ENCODE peak calls at places on chromosome 22, in four cellular contexts. Z is stimulated activated CD8-positive, alpha-beta memory T cell treated with anti-CD3 and anti-CD28 coated beads, Interleukin-15, amount 100 ng/mL, for 4 hours; E is cardiac fibroblast; Y is progenitor cell of endocrine pancreas. R is an unnamed sample.

GRCh38 chr22:29308791-29309262 is 2.4 kb downstream of the GAS2L1 start:
- DNase-seq in E (peak; percentile 84), Z (no peak), Y (no peak), R (no peak)

GRCh38 chr22:42928969-42929837 is 72.1 kb upstream of the ARFGAP3 start:
- DNase-seq in Z (no peak), Y (no peak), E (peak; percentile 47), R (no peak)

GRCh38 chr22:35135165-35135564 is 69.2 kb downstream of the ISX start:
- DNase-seq in Y (no peak), E (no peak), Z (no peak), R (no peak)

GRCh38 chr22:38656256-38657148 is at the start of the genes CBY1 and FAM227A:
- DNase-seq in Z (peak; percentile 65), E (peak; percentile 91), Y (peak; percentile 75), R (peak; percentile 91)

GRCh38 chr22:19797631-19798319 is 37.2 kb downstream of the TBX1 start:
- DNase-seq in E (no peak), Y (no peak), Z (no peak), R (no peak)

GRCh38 chr22:48379371-48379770 is 1448.3 kb downstream of the BRD1 start:
- DNase-seq in Y (no peak), Z (no peak), E (no peak), R (no peak)

GRCh38 chr22:33049125-33049729 is 9.0 kb downstream of the SYN3 start:
- DNase-seq in Z (no peak), E (peak; percentile 74), Y (peak; percentile 59), R (no peak)

GRCh38 chr22:37647928-37648327 is 8.5 kb downstream of the SH3BP1 start:
- DNase-seq in Z (no peak), E (no peak), Y (no peak), R (no peak)

GRCh38 chr22:39024923-39025322 is 4.0 kb downstream of the APOBEC3D start:
- DNase-seq in Y (no peak), Z (no peak), E (no peak), R (no peak)

GRCh38 chr22:23763579-23764331 is 965 bp downstream of the C22orf15 start:
- DNase-seq in Z (no peak), Y (no peak), E (no peak), R (no peak)

GRCh38 chr22:28034760-28035401 is 115.8 kb upstream of the PITPNB start:
- DNase-seq in E (peak; percentile 88), Y (no peak), Z (no peak), R (no peak)

GRCh38 chr22:19612866-19613572 is 88.8 kb upstream of the CLDN5 start:
- DNase-seq in E (no peak), Z (no peak), Y (no peak), R (no peak)

GRCh38 chr22:20237480-20238440 is 30.4 kb downstream of the RTN4R start:
- DNase-seq in Z (no peak), E (no peak), Y (no peak), R (no peak)

GRCh38 chr22:21652547-21653545 is 10.7 kb downstream of the SDF2L1 start:
- DNase-seq in E (no peak), Y (no peak), Z (no peak), R (no peak)

GRCh38 chr22:48954781-48955311 is 872.8 kb downstream of the BRD1 start:
- DNase-seq in E (no peak), Y (no peak), Z (no peak), R (no peak)

GRCh38 chr22:25908755-25909154 is 166.8 kb downstream of the MYO18B start:
- DNase-seq in E (no peak), Y (no peak), Z (no peak), R (no peak)